ENCODE peak calls at places on chromosomes 16 and 17, in four cellular contexts. Q is Peyer's patch, M is heart left ventricle, C is MM.1S. N is an unnamed sample.
A peak's percentile ranks its signal among the peaks of the same experiment; 100 is the strongest.

GRCh38 chr16:30179931-30180330 is 3.5 kb upstream of the CORO1A start:
- DNase-seq in Q (no peak), M (no peak), C (no peak), N (no peak)

GRCh38 chr17:75181608-75182318 is 996 bp downstream of the SUMO2 start:
- DNase-seq in Q (peak; percentile 62), M (no peak), C (peak; percentile 39), N (peak; percentile 51)

GRCh38 chr17:83149761-83150251 is 70.4 kb downstream of the METRNL start:
- DNase-seq in Q (no peak), M (no peak), C (no peak), N (no peak)

GRCh38 chr17:77285594-77286390 is 145.0 kb downstream of the SEC14L1 start:
- DNase-seq in Q (peak; percentile 84), M (peak; percentile 72), C (no peak), N (peak; percentile 92)

GRCh38 chr17:2054262-2054739 is 602 bp upstream of the HIC1 start:
- DNase-seq in Q (peak; percentile 61), M (peak; percentile 60), C (no peak), N (no peak)

GRCh38 chr17:31740611-31741082 is 118.4 kb downstream of the COPRS start:
- DNase-seq in Q (no peak), M (no peak), C (no peak), N (no peak)

GRCh38 chr17:14756469-14756868 is 455.6 kb downstream of the HS3ST3B1 start:
- DNase-seq in Q (no peak), M (no peak), C (no peak), N (no peak)

GRCh38 chr17:50259484-50260324 is 14.6 kb upstream of the TMEM92 start:
- DNase-seq in Q (peak; percentile 25), M (no peak), C (no peak), N (no peak)

GRCh38 chr16:27236635-27237228 is 31.8 kb downstream of the NSMCE1 start:
- DNase-seq in Q (no peak), M (peak; percentile 5), C (no peak), N (peak; percentile 5)
- H3K4me1 ChIP-seq in Q (peaks cover 31% of the 10 kb centered on the region), M (peaks cover 76% of the 10 kb centered on the region), C (peaks cover 16% of the 10 kb centered on the region), N (peaks cover 84% of the 10 kb centered on the region)

DNA sequence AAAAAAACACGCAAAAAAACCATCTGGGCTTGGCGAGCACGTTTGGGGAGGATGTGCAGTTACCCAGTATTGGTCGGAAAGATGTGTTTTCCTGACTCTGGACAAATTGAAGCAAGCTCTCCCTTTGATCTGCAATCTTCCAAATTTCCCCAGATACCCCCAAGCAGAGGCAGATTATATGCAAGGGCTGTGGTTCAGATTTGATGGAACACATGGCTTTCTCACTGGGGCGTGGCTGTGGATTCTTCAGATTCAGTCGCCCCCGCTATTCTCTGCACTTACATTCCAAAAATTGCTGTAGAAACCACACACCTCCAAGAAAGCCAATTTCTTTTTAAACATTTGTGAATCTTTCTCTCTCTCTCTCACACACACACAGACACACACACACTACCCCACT is 103.7 kb upstream of the FAM20A start:
- DNase-seq in Q (no peak), M (no peak), C (no peak), N (no peak)
- H3K27ac ChIP-seq in Q (no peak overlapping the region), M (peak overlapping the region; percentile 72), C (no peak overlapping the region), N (no peak overlapping the region)

DNA sequence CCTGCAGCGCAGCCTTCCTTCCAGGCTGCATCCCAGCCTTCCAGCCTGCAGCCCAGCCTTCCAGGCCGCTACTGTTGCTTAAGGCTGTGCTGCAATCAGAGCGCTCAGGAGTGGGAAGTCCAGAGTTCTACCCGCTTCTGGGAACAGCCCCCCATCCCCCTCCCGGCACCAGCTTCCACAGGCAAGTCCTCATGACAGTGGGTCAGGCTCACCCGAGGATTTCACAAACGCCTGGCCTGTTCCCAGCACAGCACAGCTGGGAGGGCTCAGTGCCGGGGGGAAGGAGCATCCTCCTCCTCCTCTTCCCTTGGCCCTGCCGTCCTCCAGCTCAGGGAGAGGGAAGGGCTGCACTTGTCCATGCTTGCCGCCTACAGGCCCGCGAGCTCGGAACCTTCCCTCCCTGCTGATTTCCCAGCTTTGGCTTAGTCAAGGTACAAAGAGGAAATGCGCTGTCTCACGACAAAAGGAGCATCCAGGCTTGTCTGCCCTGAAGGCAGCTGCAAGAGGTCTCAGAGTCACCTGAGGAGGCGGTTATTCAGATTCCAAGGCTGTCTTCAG is 8.3 kb downstream of the SOCS3 start:
- DNase-seq in Q (peak; percentile 92), M (peak; percentile 97), C (no peak), N (peak; percentile 94)
- TF ChIP-seq CTCF in Q (no peak), M (no peak), C (no peak), N (no peak)

DNA sequence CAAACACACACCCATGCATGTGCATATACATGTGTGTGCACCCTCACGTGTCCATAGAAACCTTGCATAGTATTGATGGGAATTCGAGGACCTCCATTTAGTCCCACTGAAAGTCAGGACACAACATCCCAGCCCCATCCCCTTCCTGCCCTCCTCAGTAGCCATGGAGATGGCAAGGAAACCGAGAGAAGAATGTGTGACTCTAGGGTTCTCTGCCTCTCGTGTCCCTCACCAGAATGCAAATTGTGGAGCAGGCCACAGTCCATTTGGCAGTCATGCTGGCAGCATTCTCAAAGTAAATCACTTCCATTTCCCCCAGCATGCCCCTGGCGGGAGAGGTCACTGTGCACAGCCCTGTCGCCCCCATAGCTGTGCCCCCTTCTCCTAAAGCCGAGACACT is 141.1 kb downstream of the MSI2 start:
- DNase-seq in Q (no peak), M (no peak), C (no peak), N (no peak)
- H3K4me1 ChIP-seq in Q (no peaks in the 10 kb centered on the region), M (no peaks in the 10 kb centered on the region), C (no peaks in the 10 kb centered on the region), N (no peaks in the 10 kb centered on the region)

DNA sequence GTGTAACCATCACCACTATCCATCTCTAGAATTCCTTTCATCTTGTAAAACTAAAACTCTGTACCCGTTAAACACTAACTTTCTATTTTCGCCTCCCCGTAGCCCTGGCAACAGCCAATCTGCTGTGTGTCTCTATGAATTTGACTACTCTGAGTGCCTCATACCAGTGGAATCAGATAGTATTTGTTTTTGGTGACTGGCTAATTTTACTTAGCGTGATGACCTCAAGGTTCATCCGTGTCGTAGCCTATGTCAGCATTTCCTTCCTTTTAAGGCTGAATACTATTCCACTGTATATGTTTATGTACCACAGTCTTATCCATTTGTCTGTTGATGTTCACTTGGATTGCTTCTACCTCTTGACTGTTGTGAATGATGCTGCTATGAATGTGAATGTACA is 18.3 kb downstream of the CHD9 start:
- DNase-seq in Q (no peak), M (no peak), C (no peak), N (no peak)
- H3K27ac ChIP-seq in Q (no peak overlapping the region), M (peak overlapping the region; percentile 59), C (no peak overlapping the region), N (peak overlapping the region; percentile 64)